ENCODE peak calls at places on chromosomes 3 and 15, in six cellular contexts. V, H, Y, I, M and T are unnamed samples.

GRCh38 chr3:71356272-71356671 is 227.3 kb downstream of the FOXP1 start:
- DNase-seq in I (no peak), Y (no peak), V (no peak), M (no peak), H (no peak), T (no peak)

GRCh38 chr15:89016549-89017041 is 71.7 kb upstream of the ABHD2 start:
- DNase-seq in Y (no peak), V (no peak), H (peak; percentile 47), M (no peak), I (no peak), T (no peak)

GRCh38 chr3:45473841-45474240 is 85.5 kb downstream of the LARS2 start:
- DNase-seq in I (no peak), H (no peak), M (no peak), V (no peak), Y (no peak), T (no peak)

GRCh38 chr3:108489776-108490175 is 20.6 kb downstream of the MYH15 start:
- DNase-seq in H (no peak), I (peak; percentile 25), V (no peak), Y (no peak), M (no peak), T (no peak)

GRCh38 chr3:124787490-124788195 is 57.4 kb downstream of the UMPS start:
- DNase-seq in Y (no peak), I (no peak), M (no peak), V (no peak), H (no peak), T (no peak)

GRCh38 chr15:73320619-73321180 is 48.1 kb downstream of the HCN4 start:
- DNase-seq in I (no peak), H (no peak), M (no peak), Y (no peak), V (peak; percentile 31), T (no peak)

GRCh38 chr15:81265944-81266775 is 57.8 kb downstream of the STARD5 start:
- DNase-seq in V (peak; percentile 90), M (peak; percentile 86), Y (peak; percentile 78), I (peak; percentile 90), H (peak; percentile 38), T (peak; percentile 71)

GRCh38 chr3:168579010-168579409 is 483.3 kb upstream of the GOLIM4 start:
- DNase-seq in Y (no peak), I (no peak), M (no peak), H (no peak), V (no peak), T (no peak)

GRCh38 chr15:81400640-81401236 is 26.7 kb upstream of the TMC3 start:
- DNase-seq in H (no peak), Y (no peak), I (peak; percentile 54), M (no peak), V (no peak), T (no peak)

GRCh38 chr3:121165397-121165837 is 257.4 kb downstream of the STXBP5L start:
- DNase-seq in I (peak; percentile 5), Y (no peak), H (no peak), M (no peak), V (no peak), T (no peak)

GRCh38 chr3:15015456-15015855 is 49.7 kb downstream of the MRPS25 start:
- DNase-seq in Y (no peak), M (no peak), I (no peak), V (no peak), H (no peak), T (no peak)

GRCh38 chr3:46662771-46663551 is 30.5 kb downstream of the ALS2CL start:
- DNase-seq in Y (no peak), M (peak; percentile 18), V (peak; percentile 70), I (no peak), H (no peak), T (no peak)

GRCh38 chr3:155079795-155080546 is at the start of gene MME:
- DNase-seq in Y (peak; percentile 29), H (no peak), M (peak; percentile 18), V (peak; percentile 68), I (peak; percentile 15), T (peak; percentile 27)

GRCh38 chr3:100709840-100710235 is 544 bp downstream of the TFG start:
- DNase-seq in M (peak; percentile 39), I (peak; percentile 61), V (no peak), H (no peak), Y (no peak), T (peak; percentile 41)

GRCh38 chr3:84772841-84773240 is 185.9 kb upstream of the CADM2 start:
- DNase-seq in H (no peak), I (no peak), M (no peak), Y (no peak), V (no peak), T (no peak)

GRCh38 chr15:39110746-39111145 is 470.1 kb upstream of the THBS1 start:
- DNase-seq in I (no peak), Y (no peak), V (no peak), M (no peak), H (no peak), T (no peak)

GRCh38 chr3:187705164-187705563 is 2.8 kb upstream of the RTP2 start:
- DNase-seq in M (no peak), I (no peak), V (no peak), H (no peak), Y (no peak), T (no peak)

GRCh38 chr3:4742359-4742758 is 236.9 kb upstream of the BHLHE40 start:
- DNase-seq in Y (no peak), M (no peak), H (no peak), I (no peak), V (no peak), T (no peak)

DNA sequence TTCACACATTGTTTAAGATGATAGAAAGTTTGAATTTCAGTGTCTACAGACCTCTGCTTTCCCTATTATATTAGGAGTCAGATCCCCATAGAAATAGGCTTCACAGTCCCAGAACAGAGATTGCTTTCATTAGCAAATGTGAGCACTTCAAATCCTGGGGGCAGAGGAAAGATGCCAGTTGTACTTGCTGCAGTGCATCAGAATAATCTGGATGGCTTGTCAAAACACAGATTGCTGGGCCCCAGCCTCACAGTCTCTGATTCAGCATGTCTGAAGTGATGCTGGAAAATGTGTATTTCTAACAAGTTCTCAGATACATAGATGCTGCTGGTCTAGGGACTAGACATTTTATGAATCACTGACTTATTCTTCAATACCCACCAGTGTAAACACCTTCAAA is 375.2 kb downstream of the FGF12 start:
- DNase-seq in V (no peak), H (no peak), Y (no peak), I (no peak), M (no peak), T (no peak)
- H3K4me1 ChIP-seq in V (no peaks in the 10 kb centered on the region), H (no peaks in the 10 kb centered on the region), Y (peaks cover 25% of the 10 kb centered on the region), I (no peaks in the 10 kb centered on the region), M (no peaks in the 10 kb centered on the region), T (no peaks in the 10 kb centered on the region)

DNA sequence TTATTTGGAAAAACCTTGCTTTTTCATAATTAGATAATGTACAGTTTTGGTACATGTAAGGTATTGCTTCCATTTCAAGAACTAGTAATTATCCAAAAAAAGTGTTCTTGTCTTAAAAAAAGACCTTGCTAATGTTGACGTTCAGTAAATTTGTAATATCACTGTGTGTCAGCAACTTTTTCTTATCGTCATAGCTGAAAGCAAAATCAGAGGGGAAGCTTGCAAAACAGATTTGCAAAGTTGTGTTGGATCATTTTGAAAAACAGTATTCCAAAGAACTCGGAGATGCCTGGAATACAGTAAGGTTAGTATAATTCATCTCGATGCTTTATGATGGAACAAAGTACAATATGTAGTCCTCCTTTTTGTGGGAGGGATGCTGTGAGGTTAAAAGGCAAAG is 1.4 kb downstream of the NSUN3 start:
- DNase-seq in Y (no peak), M (no peak), V (no peak), I (no peak), H (no peak), T (no peak)
- H3K4me3 ChIP-seq in Y (peak overlapping the region; percentile 80), M (no peak overlapping the region), V (no peak overlapping the region), I (peak overlapping the region; percentile 70), H (peak overlapping the region; percentile 74), T (no peak overlapping the region)

DNA sequence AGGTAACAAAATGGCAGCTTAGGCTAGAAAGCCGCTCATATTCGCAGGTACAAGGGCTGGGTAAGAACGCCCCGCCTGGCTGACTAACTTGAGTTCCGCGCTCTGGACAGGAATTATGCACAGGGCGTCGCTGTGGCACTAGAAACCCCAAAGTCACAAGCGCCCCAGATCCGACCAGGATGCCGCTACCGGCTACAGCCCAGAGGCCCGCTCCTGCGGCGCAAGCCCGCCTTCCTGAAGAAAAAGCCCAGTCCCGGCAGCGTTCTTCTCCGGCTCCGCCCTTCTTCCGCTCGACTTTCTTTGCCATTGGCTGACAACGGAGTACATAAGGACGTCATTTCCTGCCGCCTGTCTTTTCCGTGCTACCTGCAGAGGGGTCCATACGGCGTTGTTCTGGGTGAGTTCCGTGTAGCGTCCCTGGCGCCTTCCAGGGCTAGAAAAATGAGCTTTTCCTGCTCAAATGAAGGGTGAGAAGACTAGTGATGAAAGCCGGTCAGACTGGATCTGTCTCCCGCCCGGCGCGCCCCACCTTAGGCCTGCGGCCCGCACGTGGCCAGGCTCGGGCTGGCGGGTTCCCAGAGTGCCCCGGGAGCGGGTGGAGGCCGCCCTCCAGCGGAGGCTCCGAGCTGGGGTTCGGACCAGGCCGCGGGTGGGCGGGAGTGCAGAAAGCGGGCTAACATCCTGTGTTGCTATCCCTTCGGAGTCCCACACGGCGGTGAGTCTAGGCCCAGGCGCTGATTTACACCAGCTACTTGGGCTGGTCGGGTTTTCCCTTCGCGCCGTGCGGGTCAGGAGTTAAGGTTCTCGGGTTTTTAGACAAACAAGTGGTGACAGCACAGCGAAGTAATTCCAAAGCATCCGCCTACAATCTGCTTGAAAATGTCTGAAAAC is at the start of gene RPSA:
- DNase-seq in V (peak; percentile 98), H (peak; percentile 83), I (peak; percentile 96), Y (peak; percentile 93), M (peak; percentile 97), T (peak; percentile 95)
- TF ChIP-seq CTCF in V (no peak), H (peak; percentile 3), I (peak; percentile 88), Y (peak; percentile 41), M (peak; percentile 20), T (no peak)

DNA sequence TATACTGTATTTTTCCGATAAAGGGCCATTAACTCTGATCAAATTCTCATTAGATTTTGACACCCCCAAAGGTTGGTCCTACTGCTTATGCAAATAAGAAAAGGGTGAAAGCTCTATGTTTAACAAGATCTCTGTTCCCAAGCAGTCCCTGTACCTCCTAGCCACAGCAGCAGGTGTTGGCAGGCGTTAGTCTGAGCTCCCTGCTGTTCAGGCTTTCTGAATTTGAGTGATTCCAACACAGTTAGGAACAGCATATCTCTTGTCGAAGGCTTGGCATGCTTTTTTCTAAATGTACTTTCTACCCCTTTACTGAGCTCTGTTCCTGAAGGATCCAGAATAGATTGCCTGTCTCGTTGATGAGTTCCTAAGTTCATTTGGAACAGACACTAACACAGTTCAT is 42.3 kb downstream of the MITF start:
- DNase-seq in M (no peak), H (no peak), Y (no peak), I (no peak), V (no peak), T (no peak)
- H3K4me1 ChIP-seq in M (peaks cover 3% of the 10 kb centered on the region), H (peaks cover 3% of the 10 kb centered on the region), Y (peaks cover 78% of the 10 kb centered on the region), I (peaks cover 15% of the 10 kb centered on the region), V (peaks cover 35% of the 10 kb centered on the region), T (peaks cover 3% of the 10 kb centered on the region)

GRCh38 chr3:25479727-25480010 is 51.6 kb downstream of the RARB start:
- DNase-seq in M (no peak), H (no peak), I (no peak), V (no peak), Y (no peak), T (no peak)
- H3K4me3 ChIP-seq in M (no peak overlapping the region), H (no peak overlapping the region), I (no peak overlapping the region), V (no peak overlapping the region), Y (no peak overlapping the region), T (no peak overlapping the region)